ENCODE peak calls at places on chromosomes 16 and 17, in seven cellular contexts. W, O, Z, M, R, Y and K are unnamed samples.

GRCh38 chr16:88973007-88973410 is 4.0 kb downstream of the CBFA2T3 start:
- DNase-seq in W (no peak), O (peak), Z (no peak), M (no peak), R (no peak), Y (no peak), K (peak)

GRCh38 chr17:49904904-49905303 is 57.0 kb upstream of the TAC4 start:
- DNase-seq in W (no peak), O (no peak), Z (no peak), M (no peak), R (no peak), Y (no peak), K (no peak)

GRCh38 chr16:58035356-58036170 is 10.0 kb downstream of the MMP15 start:
- DNase-seq in W (no peak), O (no peak), Z (no peak), M (no peak), R (no peak), Y (no peak), K (no peak)

GRCh38 chr17:28577466-28577824 is 750 bp upstream of the ALDOC start:
- DNase-seq in W (no peak), O (no peak), Z (no peak), M (no peak), R (no peak), Y (peak), K (no peak)

GRCh38 chr16:13999895-14000425 is 71.2 kb upstream of the MRTFB start:
- DNase-seq in W (no peak), O (peak), Z (peak), M (peak), R (no peak), Y (no peak), K (no peak)

GRCh38 chr17:72250206-72250605 is 129.4 kb downstream of the SOX9 start:
- DNase-seq in W (no peak), O (no peak), Z (no peak), M (no peak), R (no peak), Y (no peak), K (no peak)

GRCh38 chr16:66515543-66516171 is 34.3 kb downstream of the TK2 start:
- DNase-seq in W (no peak), O (no peak), Z (no peak), M (no peak), R (peak), Y (no peak), K (peak)

GRCh38 chr16:1530349-1530882 is 3.0 kb upstream of the TMEM204 start:
- DNase-seq in W (no peak), O (no peak), Z (no peak), M (no peak), R (no peak), Y (peak), K (no peak)

GRCh38 chr17:65800655-65801054 is 239.2 kb upstream of the AXIN2 start:
- DNase-seq in W (no peak), O (no peak), Z (no peak), M (no peak), R (no peak), Y (no peak), K (no peak)

GRCh38 chr17:79369001-79369400 is 241.8 kb downstream of the RBFOX3 start:
- DNase-seq in W (no peak), O (no peak), Z (no peak), M (no peak), R (no peak), Y (no peak), K (no peak)

GRCh38 chr17:28928061-28928460 is 23.3 kb downstream of the PHF12 start:
- DNase-seq in W (no peak), O (no peak), Z (no peak), M (no peak), R (peak), Y (no peak), K (no peak)

GRCh38 chr17:49814781-49815496 is 26.5 kb downstream of the KAT7 start:
- DNase-seq in W (no peak), O (no peak), Z (no peak), M (peak), R (no peak), Y (no peak), K (no peak)

GRCh38 chr16:47475786-47476185 is 14.7 kb downstream of the PHKB start:
- DNase-seq in W (peak), O (no peak), Z (no peak), M (no peak), R (no peak), Y (no peak), K (no peak)

GRCh38 chr17:81398170-81398854 is 3.1 kb downstream of the BAHCC1 start:
- DNase-seq in W (no peak), O (no peak), Z (no peak), M (peak), R (peak), Y (no peak), K (no peak)

GRCh38 chr17:72305964-72306551 is 185.2 kb downstream of the SOX9 start:
- DNase-seq in W (no peak), O (no peak), Z (no peak), M (no peak), R (no peak), Y (no peak), K (no peak)